ENCODE peak calls at places on chromosomes 2 and 18, in ten cellular contexts. One of them, this sample, is unnamed.

GRCh38 chr2:29015701-29016470 is 34.8 kb downstream of the TOGARAM2 start:
- DNase-seq in uterus: no peak
- DNase-seq in HCT116: no peak
- DNase-seq in HL-60: no peak
- DNase-seq in BE2C: no peak
- DNase-seq in A673: no peak
- DNase-seq in right lobe of liver: no peak
- DNase-seq in K562: no peak
- DNase-seq in PC-9: no peak
- DNase-seq in GM23338: no peak
- DNase-seq in this sample: no peak

GRCh38 chr2:217626926-217627325 is 375.9 kb downstream of the TNS1 start:
- DNase-seq in uterus: no peak
- DNase-seq in HCT116: peak; percentile 4
- DNase-seq in HL-60: no peak
- DNase-seq in BE2C: no peak
- DNase-seq in A673: no peak
- DNase-seq in right lobe of liver: no peak
- DNase-seq in K562: peak; percentile 10
- DNase-seq in PC-9: no peak
- DNase-seq in GM23338: no peak
- DNase-seq in this sample: no peak

GRCh38 chr2:175017618-175018414 is 12.6 kb upstream of the CHN1 start:
- DNase-seq in uterus: no peak
- DNase-seq in HCT116: no peak
- DNase-seq in HL-60: no peak
- DNase-seq in BE2C: no peak
- DNase-seq in A673: no peak
- DNase-seq in right lobe of liver: no peak
- DNase-seq in K562: no peak
- DNase-seq in PC-9: no peak
- DNase-seq in GM23338: no peak
- DNase-seq in this sample: no peak

GRCh38 chr2:36530178-36530982 is 67.6 kb downstream of the FEZ2 start:
- DNase-seq in uterus: no peak
- DNase-seq in HCT116: no peak
- DNase-seq in HL-60: no peak
- DNase-seq in BE2C: no peak
- DNase-seq in A673: peak; percentile 64
- DNase-seq in right lobe of liver: no peak
- DNase-seq in K562: no peak
- DNase-seq in PC-9: no peak
- DNase-seq in GM23338: no peak
- DNase-seq in this sample: no peak

GRCh38 chr2:65057391-65058052 is 1.3 kb downstream of the CEP68 start:
- DNase-seq in uterus: no peak
- DNase-seq in HCT116: no peak
- DNase-seq in HL-60: peak; percentile 75
- DNase-seq in BE2C: no peak
- DNase-seq in A673: peak; percentile 34
- DNase-seq in right lobe of liver: no peak
- DNase-seq in K562: no peak
- DNase-seq in PC-9: peak; percentile 41
- DNase-seq in GM23338: peak; percentile 40
- DNase-seq in this sample: no peak

GRCh38 chr2:217512259-217512658 is 490.5 kb downstream of the TNS1 start:
- DNase-seq in uterus: no peak
- DNase-seq in HCT116: no peak
- DNase-seq in HL-60: no peak
- DNase-seq in BE2C: no peak
- DNase-seq in A673: no peak
- DNase-seq in right lobe of liver: no peak
- DNase-seq in K562: no peak
- DNase-seq in PC-9: no peak
- DNase-seq in GM23338: no peak
- DNase-seq in this sample: no peak

GRCh38 chr2:197215988-197216979 is 94.3 kb downstream of the ANKRD44 start:
- DNase-seq in uterus: no peak
- DNase-seq in HCT116: no peak
- DNase-seq in HL-60: peak; percentile 34
- DNase-seq in BE2C: no peak
- DNase-seq in A673: peak; percentile 60
- DNase-seq in right lobe of liver: no peak
- DNase-seq in K562: no peak
- DNase-seq in PC-9: no peak
- DNase-seq in GM23338: no peak
- DNase-seq in this sample: no peak

GRCh38 chr2:75595541-75596395 is 35.0 kb upstream of the EVA1A start:
- DNase-seq in uterus: no peak
- DNase-seq in HCT116: no peak
- DNase-seq in HL-60: no peak
- DNase-seq in BE2C: no peak
- DNase-seq in A673: peak; percentile 48
- DNase-seq in right lobe of liver: no peak
- DNase-seq in K562: no peak
- DNase-seq in PC-9: no peak
- DNase-seq in GM23338: no peak
- DNase-seq in this sample: peak; percentile 88

GRCh38 chr2:82790277-82791021 is 1668.6 kb downstream of the SUCLG1 start:
- DNase-seq in uterus: no peak
- DNase-seq in HCT116: no peak
- DNase-seq in HL-60: no peak
- DNase-seq in BE2C: no peak
- DNase-seq in A673: no peak
- DNase-seq in right lobe of liver: peak; percentile 92
- DNase-seq in K562: no peak
- DNase-seq in PC-9: peak; percentile 34
- DNase-seq in GM23338: no peak
- DNase-seq in this sample: no peak

GRCh38 chr2:171688129-171688465 is 828 bp downstream of the DYNC1I2 start:
- DNase-seq in uterus: no peak
- DNase-seq in HCT116: no peak
- DNase-seq in HL-60: no peak
- DNase-seq in BE2C: no peak
- DNase-seq in A673: no peak
- DNase-seq in right lobe of liver: no peak
- DNase-seq in K562: no peak
- DNase-seq in PC-9: no peak
- DNase-seq in GM23338: no peak
- DNase-seq in this sample: no peak

GRCh38 chr18:62586148-62586774 is 63.4 kb downstream of the ZCCHC2 start:
- DNase-seq in uterus: peak; percentile 64
- DNase-seq in HCT116: peak; percentile 32
- DNase-seq in HL-60: peak; percentile 77
- DNase-seq in BE2C: peak; percentile 62
- DNase-seq in A673: peak; percentile 73
- DNase-seq in right lobe of liver: peak; percentile 63
- DNase-seq in K562: peak; percentile 78
- DNase-seq in PC-9: peak; percentile 60
- DNase-seq in GM23338: peak; percentile 85
- DNase-seq in this sample: peak; percentile 7

GRCh38 chr18:10726198-10727068 is 200.6 kb downstream of the NAPG start:
- DNase-seq in uterus: no peak
- DNase-seq in HCT116: no peak
- DNase-seq in HL-60: no peak
- DNase-seq in BE2C: no peak
- DNase-seq in A673: no peak
- DNase-seq in right lobe of liver: peak; percentile 74
- DNase-seq in K562: no peak
- DNase-seq in PC-9: no peak
- DNase-seq in GM23338: no peak
- DNase-seq in this sample: no peak

GRCh38 chr2:235206399-235206798 is 254.6 kb downstream of the SH3BP4 start:
- DNase-seq in uterus: no peak
- DNase-seq in HCT116: no peak
- DNase-seq in HL-60: no peak
- DNase-seq in BE2C: no peak
- DNase-seq in A673: no peak
- DNase-seq in right lobe of liver: no peak
- DNase-seq in K562: no peak
- DNase-seq in PC-9: no peak
- DNase-seq in GM23338: no peak
- DNase-seq in this sample: no peak

GRCh38 chr18:58605027-58606020 is 23.6 kb downstream of the ALPK2 start:
- DNase-seq in uterus: no peak
- DNase-seq in HCT116: peak; percentile 56
- DNase-seq in HL-60: no peak
- DNase-seq in BE2C: no peak
- DNase-seq in A673: no peak
- DNase-seq in right lobe of liver: no peak
- DNase-seq in K562: no peak
- DNase-seq in PC-9: no peak
- DNase-seq in GM23338: no peak
- DNase-seq in this sample: no peak

GRCh38 chr2:46984642-46985476 is 69.3 kb upstream of the MCFD2 start:
- DNase-seq in uterus: peak; percentile 76
- DNase-seq in HCT116: peak; percentile 69
- DNase-seq in HL-60: peak; percentile 91
- DNase-seq in BE2C: no peak
- DNase-seq in A673: peak; percentile 27
- DNase-seq in right lobe of liver: no peak
- DNase-seq in K562: peak; percentile 41
- DNase-seq in PC-9: peak; percentile 78
- DNase-seq in GM23338: no peak
- DNase-seq in this sample: peak; percentile 96

GRCh38 chr2:10097352-10098148 is 17.3 kb upstream of the CYS1 start:
- DNase-seq in uterus: peak; percentile 69
- DNase-seq in HCT116: no peak
- DNase-seq in HL-60: peak; percentile 53
- DNase-seq in BE2C: peak; percentile 79
- DNase-seq in A673: peak; percentile 71
- DNase-seq in right lobe of liver: peak; percentile 69
- DNase-seq in K562: peak; percentile 86
- DNase-seq in PC-9: peak; percentile 63
- DNase-seq in GM23338: peak; percentile 89
- DNase-seq in this sample: no peak

GRCh38 chr2:179340678-179341077 is 76.0 kb upstream of the SESTD1 start:
- DNase-seq in uterus: no peak
- DNase-seq in HCT116: peak; percentile 19
- DNase-seq in HL-60: peak; percentile 18
- DNase-seq in BE2C: no peak
- DNase-seq in A673: peak; percentile 55
- DNase-seq in right lobe of liver: no peak
- DNase-seq in K562: no peak
- DNase-seq in PC-9: peak; percentile 35
- DNase-seq in GM23338: peak; percentile 55
- DNase-seq in this sample: no peak

GRCh38 chr2:191051825-191052778 is 38.1 kb upstream of the STAT1 start:
- DNase-seq in uterus: no peak
- DNase-seq in HCT116: peak; percentile 45
- DNase-seq in HL-60: peak; percentile 69
- DNase-seq in BE2C: no peak
- DNase-seq in A673: peak; percentile 71
- DNase-seq in right lobe of liver: no peak
- DNase-seq in K562: peak; percentile 18
- DNase-seq in PC-9: no peak
- DNase-seq in GM23338: peak; percentile 73
- DNase-seq in this sample: peak; percentile 26

GRCh38 chr2:69724540-69725159 is 17.3 kb upstream of the ANXA4 start:
- DNase-seq in uterus: peak; percentile 86
- DNase-seq in HCT116: peak; percentile 62
- DNase-seq in HL-60: peak; percentile 84
- DNase-seq in BE2C: peak; percentile 75
- DNase-seq in A673: peak; percentile 83
- DNase-seq in right lobe of liver: peak; percentile 85
- DNase-seq in K562: peak; percentile 68
- DNase-seq in PC-9: peak; percentile 84
- DNase-seq in GM23338: peak; percentile 92
- DNase-seq in this sample: no peak
- H3K4me3 ChIP-seq in uterus: no peak overlapping the region
- H3K4me3 ChIP-seq in HCT116: peak overlapping the region; percentile 54
- H3K4me3 ChIP-seq in HL-60: peak overlapping the region; percentile 26
- H3K4me3 ChIP-seq in BE2C: peak overlapping the region; percentile 43
- H3K4me3 ChIP-seq in A673: peak overlapping the region; percentile 18
- H3K4me3 ChIP-seq in right lobe of liver: no peak overlapping the region
- H3K4me3 ChIP-seq in K562: no peak overlapping the region
- H3K4me3 ChIP-seq in PC-9: no peak overlapping the region
- H3K4me3 ChIP-seq in GM23338: peak overlapping the region; percentile 39
- H3K4me3 ChIP-seq in this sample: peak overlapping the region; percentile 23

GRCh38 chr18:34783485-34783884 is 73.4 kb downstream of the DTNA start:
- DNase-seq in uterus: no peak
- DNase-seq in HCT116: no peak
- DNase-seq in HL-60: no peak
- DNase-seq in BE2C: no peak
- DNase-seq in A673: no peak
- DNase-seq in right lobe of liver: no peak
- DNase-seq in K562: no peak
- DNase-seq in PC-9: no peak
- DNase-seq in GM23338: no peak
- DNase-seq in this sample: no peak
- TF ChIP-seq CTCF in uterus: no peak
- TF ChIP-seq CTCF in HCT116: no peak
- TF ChIP-seq CTCF in HL-60: no peak
- TF ChIP-seq CTCF in BE2C: no peak
- TF ChIP-seq CTCF in A673: no peak
- TF ChIP-seq CTCF in right lobe of liver: no peak
- TF ChIP-seq CTCF in K562: no peak
- TF ChIP-seq CTCF in PC-9: no peak
- TF ChIP-seq CTCF in GM23338: no peak
- TF ChIP-seq CTCF in this sample: no peak

DNA sequence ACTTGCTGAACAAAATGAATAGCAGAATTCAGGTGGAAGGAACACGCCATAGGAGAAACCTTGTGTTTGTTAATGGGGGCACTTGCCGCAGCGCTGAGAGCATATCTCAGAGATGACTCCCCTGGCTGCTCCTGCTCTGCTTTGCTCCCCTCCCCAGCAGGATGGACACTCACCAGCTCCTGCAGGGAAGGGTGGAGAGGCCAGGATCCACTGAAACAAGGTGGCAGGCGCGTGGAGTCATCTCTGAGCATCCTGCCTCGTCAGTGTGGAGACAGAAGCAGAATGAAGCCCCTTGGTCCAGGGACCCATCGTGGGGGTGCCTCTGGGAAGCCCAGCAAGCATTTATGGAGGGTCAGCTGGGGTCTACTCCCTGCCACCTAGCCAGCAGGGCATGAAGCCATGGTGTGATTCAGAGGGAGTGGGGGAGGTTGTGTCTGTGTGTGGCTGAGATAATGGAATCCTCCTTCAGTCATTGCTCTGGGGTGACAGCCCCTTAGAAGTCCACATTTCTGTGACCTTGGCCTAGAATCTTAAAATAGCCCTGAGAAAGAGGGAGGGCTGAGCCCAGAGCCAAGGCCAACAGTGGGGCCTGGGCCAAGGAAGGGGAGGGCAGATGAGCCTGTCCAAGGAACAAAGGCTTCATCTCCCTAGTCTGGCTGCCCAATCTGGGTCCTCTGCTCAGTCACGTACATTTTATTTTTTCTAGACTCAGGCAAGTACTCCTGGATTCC is 215.5 kb downstream of the ZBTB7C start:
- DNase-seq in uterus: peak; percentile 61
- DNase-seq in HCT116: no peak
- DNase-seq in HL-60: no peak
- DNase-seq in BE2C: no peak
- DNase-seq in A673: no peak
- DNase-seq in right lobe of liver: no peak
- DNase-seq in K562: no peak
- DNase-seq in PC-9: no peak
- DNase-seq in GM23338: no peak
- DNase-seq in this sample: no peak
- H3K27me3 ChIP-seq in uterus: no peaks in the 10 kb centered on the region
- H3K27me3 ChIP-seq in HCT116: peaks cover 11% of the 10 kb centered on the region
- H3K27me3 ChIP-seq in HL-60: peaks cover 17% of the 10 kb centered on the region
- H3K27me3 ChIP-seq in BE2C: no peaks in the 10 kb centered on the region
- H3K27me3 ChIP-seq in A673: peaks cover 11% of the 10 kb centered on the region
- H3K27me3 ChIP-seq in right lobe of liver: no peaks in the 10 kb centered on the region
- H3K27me3 ChIP-seq in K562: no peaks in the 10 kb centered on the region
- H3K27me3 ChIP-seq in PC-9: peaks cover 17% of the 10 kb centered on the region
- H3K27me3 ChIP-seq in GM23338: no peaks in the 10 kb centered on the region
- H3K27me3 ChIP-seq in this sample: peaks cover 6% of the 10 kb centered on the region

GRCh38 chr2:63926800-63927199 is 85.1 kb downstream of the UGP2 start:
- DNase-seq in uterus: no peak
- DNase-seq in HCT116: no peak
- DNase-seq in HL-60: no peak
- DNase-seq in BE2C: no peak
- DNase-seq in A673: peak; percentile 17
- DNase-seq in right lobe of liver: no peak
- DNase-seq in K562: no peak
- DNase-seq in PC-9: no peak
- DNase-seq in GM23338: peak; percentile 23
- DNase-seq in this sample: no peak
- H3K4me3 ChIP-seq in uterus: no peak overlapping the region
- H3K4me3 ChIP-seq in HCT116: no peak overlapping the region
- H3K4me3 ChIP-seq in HL-60: no peak overlapping the region
- H3K4me3 ChIP-seq in BE2C: no peak overlapping the region
- H3K4me3 ChIP-seq in A673: no peak overlapping the region
- H3K4me3 ChIP-seq in right lobe of liver: no peak overlapping the region
- H3K4me3 ChIP-seq in K562: no peak overlapping the region
- H3K4me3 ChIP-seq in PC-9: no peak overlapping the region
- H3K4me3 ChIP-seq in GM23338: no peak overlapping the region
- H3K4me3 ChIP-seq in this sample: no peak overlapping the region